ENCODE peak calls at places on chromosomes 4 and X, in five cellular contexts. One of them, this sample, is unnamed.

GRCh38 chr4:150117094-150117493 is 38.8 kb downstream of the DCLK2 start:
- DNase-seq in body of pancreas: no peak
- DNase-seq in fibroblast of pulmonary artery: peak; percentile 44
- DNase-seq in endothelial cell of umbilical vein: no peak
- DNase-seq in fibroblast of the aortic adventitia: peak; percentile 60
- DNase-seq in this sample: no peak

GRCh38 chrX:85244411-85245210 is 820 bp downstream of the ZNF711 start:
- DNase-seq in body of pancreas: peak; percentile 29
- DNase-seq in fibroblast of pulmonary artery: peak; percentile 20
- DNase-seq in endothelial cell of umbilical vein: peak; percentile 30
- DNase-seq in fibroblast of the aortic adventitia: no peak
- DNase-seq in this sample: peak; percentile 31

GRCh38 chr4:133694416-133694815 is 507.2 kb downstream of the PABPC4L start:
- DNase-seq in body of pancreas: no peak
- DNase-seq in fibroblast of pulmonary artery: peak; percentile 6
- DNase-seq in endothelial cell of umbilical vein: no peak
- DNase-seq in fibroblast of the aortic adventitia: no peak
- DNase-seq in this sample: no peak

GRCh38 chrX:96386325-96386724 is 298.3 kb upstream of the DIAPH2 start:
- DNase-seq in body of pancreas: no peak
- DNase-seq in fibroblast of pulmonary artery: no peak
- DNase-seq in endothelial cell of umbilical vein: no peak
- DNase-seq in fibroblast of the aortic adventitia: no peak
- DNase-seq in this sample: no peak

GRCh38 chr4:75494563-75494962 is 19.6 kb downstream of the RCHY1 start:
- DNase-seq in body of pancreas: no peak
- DNase-seq in fibroblast of pulmonary artery: peak; percentile 80
- DNase-seq in endothelial cell of umbilical vein: no peak
- DNase-seq in fibroblast of the aortic adventitia: peak; percentile 84
- DNase-seq in this sample: no peak

GRCh38 chr4:15003891-15004700 is 1.8 kb downstream of the CPEB2 start:
- DNase-seq in body of pancreas: peak; percentile 56
- DNase-seq in fibroblast of pulmonary artery: no peak
- DNase-seq in endothelial cell of umbilical vein: peak; percentile 30
- DNase-seq in fibroblast of the aortic adventitia: no peak
- DNase-seq in this sample: peak; percentile 40

GRCh38 chrX:30627818-30628652 is 25.2 kb upstream of the GK start:
- DNase-seq in body of pancreas: no peak
- DNase-seq in fibroblast of pulmonary artery: no peak
- DNase-seq in endothelial cell of umbilical vein: no peak
- DNase-seq in fibroblast of the aortic adventitia: no peak
- DNase-seq in this sample: no peak

GRCh38 chrX:80471582-80471981 is 51.3 kb downstream of the TENT5D start:
- DNase-seq in body of pancreas: no peak
- DNase-seq in fibroblast of pulmonary artery: no peak
- DNase-seq in endothelial cell of umbilical vein: no peak
- DNase-seq in fibroblast of the aortic adventitia: no peak
- DNase-seq in this sample: no peak

GRCh38 chrX:19912-20571 is 261.1 kb upstream of the PLCXD1 start:
- DNase-seq in body of pancreas: peak; percentile 7
- DNase-seq in fibroblast of pulmonary artery: no peak
- DNase-seq in endothelial cell of umbilical vein: no peak
- DNase-seq in fibroblast of the aortic adventitia: no peak
- DNase-seq in this sample: no peak

GRCh38 chr4:3739577-3739976 is 26.6 kb upstream of the ADRA2C start:
- DNase-seq in body of pancreas: no peak
- DNase-seq in fibroblast of pulmonary artery: no peak
- DNase-seq in endothelial cell of umbilical vein: no peak
- DNase-seq in fibroblast of the aortic adventitia: no peak
- DNase-seq in this sample: no peak

GRCh38 chrX:77415882-77416281 is 31.3 kb upstream of the FGF16 start:
- DNase-seq in body of pancreas: no peak
- DNase-seq in fibroblast of pulmonary artery: no peak
- DNase-seq in endothelial cell of umbilical vein: no peak
- DNase-seq in fibroblast of the aortic adventitia: peak; percentile 33
- DNase-seq in this sample: no peak

GRCh38 chrX:34849371-34849770 is 93.2 kb upstream of the FAM47B start:
- DNase-seq in body of pancreas: no peak
- DNase-seq in fibroblast of pulmonary artery: peak; percentile 23
- DNase-seq in endothelial cell of umbilical vein: no peak
- DNase-seq in fibroblast of the aortic adventitia: peak; percentile 56
- DNase-seq in this sample: no peak

GRCh38 chrX:9464435-9465371 is at the start of gene TBL1X:
- DNase-seq in body of pancreas: peak; percentile 57
- DNase-seq in fibroblast of pulmonary artery: peak; percentile 40
- DNase-seq in endothelial cell of umbilical vein: peak; percentile 32
- DNase-seq in fibroblast of the aortic adventitia: peak; percentile 20
- DNase-seq in this sample: peak; percentile 74

GRCh38 chr4:109721033-109721432 is 8.8 kb downstream of the PLA2G12A start:
- DNase-seq in body of pancreas: no peak
- DNase-seq in fibroblast of pulmonary artery: peak; percentile 13
- DNase-seq in endothelial cell of umbilical vein: no peak
- DNase-seq in fibroblast of the aortic adventitia: no peak
- DNase-seq in this sample: no peak

GRCh38 chr4:19748911-19749473 is 502.7 kb upstream of the SLIT2 start:
- DNase-seq in body of pancreas: no peak
- DNase-seq in fibroblast of pulmonary artery: peak; percentile 28
- DNase-seq in endothelial cell of umbilical vein: no peak
- DNase-seq in fibroblast of the aortic adventitia: peak; percentile 76
- DNase-seq in this sample: no peak

GRCh38 chrX:79169484-79169883 is 25.0 kb downstream of the GPR174 start:
- DNase-seq in body of pancreas: no peak
- DNase-seq in fibroblast of pulmonary artery: no peak
- DNase-seq in endothelial cell of umbilical vein: no peak
- DNase-seq in fibroblast of the aortic adventitia: no peak
- DNase-seq in this sample: no peak

GRCh38 chr4:26930964-26931363 is 70.3 kb downstream of the STIM2 start:
- DNase-seq in body of pancreas: no peak
- DNase-seq in fibroblast of pulmonary artery: no peak
- DNase-seq in endothelial cell of umbilical vein: no peak
- DNase-seq in fibroblast of the aortic adventitia: no peak
- DNase-seq in this sample: no peak

GRCh38 chr4:8282134-8282641 is 12.6 kb downstream of the HTRA3 start:
- DNase-seq in body of pancreas: no peak
- DNase-seq in fibroblast of pulmonary artery: no peak
- DNase-seq in endothelial cell of umbilical vein: no peak
- DNase-seq in fibroblast of the aortic adventitia: no peak
- DNase-seq in this sample: no peak

GRCh38 chrX:115900425-115900824 is 270.1 kb upstream of the AGTR2 start:
- DNase-seq in body of pancreas: no peak
- DNase-seq in fibroblast of pulmonary artery: no peak
- DNase-seq in endothelial cell of umbilical vein: no peak
- DNase-seq in fibroblast of the aortic adventitia: no peak
- DNase-seq in this sample: no peak

GRCh38 chr4:184757810-184758209 is 23.9 kb upstream of the CENPU start:
- DNase-seq in body of pancreas: no peak
- DNase-seq in fibroblast of pulmonary artery: no peak
- DNase-seq in endothelial cell of umbilical vein: no peak
- DNase-seq in fibroblast of the aortic adventitia: peak; percentile 68
- DNase-seq in this sample: no peak

GRCh38 chr4:122065149-122065548 is 87.0 kb upstream of the BLTP1 start:
- DNase-seq in body of pancreas: no peak
- DNase-seq in fibroblast of pulmonary artery: no peak
- DNase-seq in endothelial cell of umbilical vein: no peak
- DNase-seq in fibroblast of the aortic adventitia: no peak
- DNase-seq in this sample: no peak

GRCh38 chrX:140362861-140363260 is 142.0 kb downstream of the SOX3 start:
- DNase-seq in body of pancreas: no peak
- DNase-seq in fibroblast of pulmonary artery: no peak
- DNase-seq in endothelial cell of umbilical vein: no peak
- DNase-seq in fibroblast of the aortic adventitia: no peak
- DNase-seq in this sample: no peak

GRCh38 chr4:4356106-4357041 is 30.5 kb upstream of the NSG1 start:
- DNase-seq in body of pancreas: no peak
- DNase-seq in fibroblast of pulmonary artery: peak; percentile 89
- DNase-seq in endothelial cell of umbilical vein: no peak
- DNase-seq in fibroblast of the aortic adventitia: peak; percentile 39
- DNase-seq in this sample: no peak

GRCh38 chr4:87498446-87498900 is 30.7 kb downstream of the SPARCL1 start:
- DNase-seq in body of pancreas: no peak
- DNase-seq in fibroblast of pulmonary artery: no peak
- DNase-seq in endothelial cell of umbilical vein: no peak
- DNase-seq in fibroblast of the aortic adventitia: peak; percentile 52
- DNase-seq in this sample: peak; percentile 19

GRCh38 chr4:152586668-152587067 is 50.8 kb upstream of the FBXW7 start:
- DNase-seq in body of pancreas: no peak
- DNase-seq in fibroblast of pulmonary artery: no peak
- DNase-seq in endothelial cell of umbilical vein: no peak
- DNase-seq in fibroblast of the aortic adventitia: no peak
- DNase-seq in this sample: no peak

GRCh38 chrX:31228415-31228832 is 156.6 kb upstream of the FTHL17 start:
- DNase-seq in body of pancreas: no peak
- DNase-seq in fibroblast of pulmonary artery: peak; percentile 84
- DNase-seq in endothelial cell of umbilical vein: no peak
- DNase-seq in fibroblast of the aortic adventitia: peak; percentile 43
- DNase-seq in this sample: no peak

GRCh38 chr4:144615182-144615581 is 30.8 kb upstream of the HHIP start:
- DNase-seq in body of pancreas: no peak
- DNase-seq in fibroblast of pulmonary artery: peak; percentile 21
- DNase-seq in endothelial cell of umbilical vein: peak; percentile 46
- DNase-seq in fibroblast of the aortic adventitia: peak; percentile 26
- DNase-seq in this sample: no peak

GRCh38 chr4:2458546-2459491 is 10.1 kb upstream of the RNF4 start:
- DNase-seq in body of pancreas: peak; percentile 19
- DNase-seq in fibroblast of pulmonary artery: no peak
- DNase-seq in endothelial cell of umbilical vein: no peak
- DNase-seq in fibroblast of the aortic adventitia: no peak
- DNase-seq in this sample: no peak

GRCh38 chr4:12844111-12844510 is 640.0 kb downstream of the RAB28 start:
- DNase-seq in body of pancreas: no peak
- DNase-seq in fibroblast of pulmonary artery: no peak
- DNase-seq in endothelial cell of umbilical vein: no peak
- DNase-seq in fibroblast of the aortic adventitia: no peak
- DNase-seq in this sample: no peak

GRCh38 chr4:185839770-185840169 is 27.8 kb upstream of the SORBS2 start:
- DNase-seq in body of pancreas: no peak
- DNase-seq in fibroblast of pulmonary artery: no peak
- DNase-seq in endothelial cell of umbilical vein: no peak
- DNase-seq in fibroblast of the aortic adventitia: no peak
- DNase-seq in this sample: no peak

GRCh38 chrX:48507246-48507645 is 1.5 kb upstream of the PORCN start:
- DNase-seq in body of pancreas: no peak
- DNase-seq in fibroblast of pulmonary artery: no peak
- DNase-seq in endothelial cell of umbilical vein: no peak
- DNase-seq in fibroblast of the aortic adventitia: no peak
- DNase-seq in this sample: no peak

GRCh38 chr4:182644326-182645050 is 272.7 kb downstream of the DCTD start:
- DNase-seq in body of pancreas: no peak
- DNase-seq in fibroblast of pulmonary artery: peak; percentile 23
- DNase-seq in endothelial cell of umbilical vein: no peak
- DNase-seq in fibroblast of the aortic adventitia: peak; percentile 47
- DNase-seq in this sample: no peak

GRCh38 chr4:182647901-182648300 is 269.3 kb downstream of the DCTD start:
- DNase-seq in body of pancreas: no peak
- DNase-seq in fibroblast of pulmonary artery: no peak
- DNase-seq in endothelial cell of umbilical vein: no peak
- DNase-seq in fibroblast of the aortic adventitia: no peak
- DNase-seq in this sample: no peak

GRCh38 chr4:182645511-182645910 is 271.7 kb downstream of the DCTD start:
- DNase-seq in body of pancreas: no peak
- DNase-seq in fibroblast of pulmonary artery: peak; percentile 27
- DNase-seq in endothelial cell of umbilical vein: no peak
- DNase-seq in fibroblast of the aortic adventitia: peak; percentile 12
- DNase-seq in this sample: no peak

GRCh38 chr4:182642831-182643230 is 274.4 kb downstream of the DCTD start:
- DNase-seq in body of pancreas: no peak
- DNase-seq in fibroblast of pulmonary artery: peak; percentile 76
- DNase-seq in endothelial cell of umbilical vein: peak; percentile 54
- DNase-seq in fibroblast of the aortic adventitia: peak; percentile 3
- DNase-seq in this sample: peak; percentile 21

DNA sequence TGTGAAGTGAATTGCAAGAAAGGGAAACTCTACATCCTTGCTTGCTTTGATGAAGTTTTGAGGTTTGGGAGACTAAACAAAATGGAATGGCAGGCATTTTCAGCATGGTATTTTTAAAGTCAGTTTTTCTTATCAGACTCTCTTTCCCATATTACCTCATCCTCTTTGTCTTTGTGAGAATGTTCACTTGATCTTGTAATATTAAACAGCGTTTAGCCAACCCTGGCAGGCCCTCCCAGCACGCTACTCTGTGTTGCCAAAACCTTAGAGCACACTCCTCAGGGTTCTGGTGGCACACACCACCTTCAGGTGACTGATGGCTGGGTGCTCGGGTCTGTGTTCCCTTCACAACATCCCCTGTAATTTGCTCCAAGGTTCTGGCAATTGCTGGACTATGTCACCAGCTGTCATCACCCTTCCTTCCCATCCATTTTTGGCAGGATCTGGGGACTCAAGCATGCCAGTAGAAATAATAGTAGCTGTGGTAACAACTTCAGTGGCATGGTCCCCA is 273.3 kb downstream of the DCTD start:
- DNase-seq in body of pancreas: no peak
- DNase-seq in fibroblast of pulmonary artery: peak; percentile 93
- DNase-seq in endothelial cell of umbilical vein: peak; percentile 21
- DNase-seq in fibroblast of the aortic adventitia: peak; percentile 86
- DNase-seq in this sample: no peak
- TF ChIP-seq CTCF in body of pancreas: no peak
- TF ChIP-seq CTCF in fibroblast of pulmonary artery: peak; percentile 1
- TF ChIP-seq CTCF in endothelial cell of umbilical vein: no peak
- TF ChIP-seq CTCF in fibroblast of the aortic adventitia: no peak
- TF ChIP-seq CTCF in this sample: no peak

GRCh38 chr4:130080872-130081451 is 985.0 kb downstream of the C4orf33 start:
- DNase-seq in body of pancreas: peak; percentile 51
- DNase-seq in fibroblast of pulmonary artery: no peak
- DNase-seq in endothelial cell of umbilical vein: no peak
- DNase-seq in fibroblast of the aortic adventitia: no peak
- DNase-seq in this sample: no peak
- TF ChIP-seq CTCF in body of pancreas: no peak
- TF ChIP-seq CTCF in fibroblast of pulmonary artery: no peak
- TF ChIP-seq CTCF in endothelial cell of umbilical vein: no peak
- TF ChIP-seq CTCF in fibroblast of the aortic adventitia: no peak
- TF ChIP-seq CTCF in this sample: no peak

DNA sequence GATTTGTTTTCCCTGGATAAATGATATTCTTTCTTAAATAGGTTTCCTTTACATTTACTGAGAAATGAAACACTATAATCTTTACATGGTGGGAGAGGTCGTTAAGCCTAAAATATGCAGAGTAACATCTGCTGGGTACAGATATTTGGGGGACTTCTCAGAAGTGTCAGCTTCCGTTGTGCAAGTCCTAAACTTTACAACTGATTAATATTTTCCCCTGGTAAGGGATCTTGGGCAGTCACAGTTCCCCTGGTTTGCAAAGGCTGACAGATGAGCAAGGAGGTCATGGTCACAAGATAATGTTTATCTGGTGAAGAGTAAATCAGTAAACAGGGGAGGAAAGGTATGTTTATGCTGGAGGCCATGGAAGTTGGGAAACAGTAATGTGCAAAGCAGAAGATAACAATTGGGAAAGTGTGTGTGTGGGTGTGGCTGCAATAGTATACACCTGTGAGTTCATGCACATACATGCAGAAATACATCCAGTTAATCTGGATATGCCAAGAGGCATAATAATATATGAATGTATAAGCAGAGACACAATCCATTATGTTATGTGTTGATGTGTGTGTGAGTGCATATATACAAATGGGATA is 508.2 kb upstream of the FAM241A start:
- DNase-seq in body of pancreas: no peak
- DNase-seq in fibroblast of pulmonary artery: no peak
- DNase-seq in endothelial cell of umbilical vein: no peak
- DNase-seq in fibroblast of the aortic adventitia: no peak
- DNase-seq in this sample: no peak
- TF ChIP-seq CTCF in body of pancreas: no peak
- TF ChIP-seq CTCF in fibroblast of pulmonary artery: no peak
- TF ChIP-seq CTCF in endothelial cell of umbilical vein: no peak
- TF ChIP-seq CTCF in fibroblast of the aortic adventitia: no peak
- TF ChIP-seq CTCF in this sample: no peak

GRCh38 chr4:89586864-89587263 is 250.1 kb downstream of the SNCA start:
- DNase-seq in body of pancreas: no peak
- DNase-seq in fibroblast of pulmonary artery: peak; percentile 44
- DNase-seq in endothelial cell of umbilical vein: peak; percentile 45
- DNase-seq in fibroblast of the aortic adventitia: peak; percentile 28
- DNase-seq in this sample: no peak
- TF ChIP-seq CTCF in body of pancreas: no peak
- TF ChIP-seq CTCF in fibroblast of pulmonary artery: peak; percentile 36
- TF ChIP-seq CTCF in endothelial cell of umbilical vein: no peak
- TF ChIP-seq CTCF in fibroblast of the aortic adventitia: no peak
- TF ChIP-seq CTCF in this sample: peak; percentile 14

This sample was measured in GM13977.